ENCODE peak calls at places on chromosomes 13 and 19, in four cellular contexts. One of them, this sample, is unnamed.

GRCh38 chr13:45704211-45704739 is 2.2 kb downstream of the CBY2 start:
- DNase-seq in fibroblast of lung: no peak
- DNase-seq in tibial nerve: no peak
- DNase-seq in lower lobe of right lung: no peak
- DNase-seq in this sample: no peak

GRCh38 chr13:84121456-84121855 is 239.2 kb upstream of the SLITRK1 start:
- DNase-seq in fibroblast of lung: peak; percentile 12
- DNase-seq in tibial nerve: no peak
- DNase-seq in lower lobe of right lung: no peak
- DNase-seq in this sample: no peak

GRCh38 chr19:15123900-15124299 is 16.7 kb downstream of the SYDE1 start:
- DNase-seq in tibial nerve: no peak
- DNase-seq in lower lobe of right lung: peak; percentile 53
- DNase-seq in fibroblast of lung: no peak
- DNase-seq in this sample: no peak

GRCh38 chr19:4066682-4067395 is at the start of gene ZBTB7A:
- DNase-seq in fibroblast of lung: peak; percentile 61
- DNase-seq in tibial nerve: peak; percentile 77
- DNase-seq in lower lobe of right lung: peak; percentile 94
- DNase-seq in this sample: peak; percentile 65

GRCh38 chr19:45483033-45483432 is 13.8 kb downstream of the RTN2 start:
- DNase-seq in tibial nerve: no peak
- DNase-seq in fibroblast of lung: no peak
- DNase-seq in lower lobe of right lung: no peak
- DNase-seq in this sample: no peak

GRCh38 chr13:77537302-77537919 is 1.9 kb downstream of the SCEL start:
- DNase-seq in fibroblast of lung: peak; percentile 39
- DNase-seq in lower lobe of right lung: no peak
- DNase-seq in tibial nerve: no peak
- DNase-seq in this sample: no peak

GRCh38 chr19:10143700-10144099 is 24.0 kb upstream of the EIF3G start:
- DNase-seq in fibroblast of lung: no peak
- DNase-seq in lower lobe of right lung: no peak
- DNase-seq in tibial nerve: no peak
- DNase-seq in this sample: no peak

GRCh38 chr19:16160943-16161560 is 12.3 kb downstream of the CIB3 start:
- DNase-seq in tibial nerve: no peak
- DNase-seq in fibroblast of lung: peak; percentile 82
- DNase-seq in lower lobe of right lung: no peak
- DNase-seq in this sample: no peak

GRCh38 chr13:95437561-95437960 is 115.0 kb upstream of the CLDN10 start:
- DNase-seq in lower lobe of right lung: no peak
- DNase-seq in fibroblast of lung: peak; percentile 11
- DNase-seq in tibial nerve: no peak
- DNase-seq in this sample: no peak

GRCh38 chr13:73717632-73718031 is 416.6 kb downstream of the KLF12 start:
- DNase-seq in lower lobe of right lung: no peak
- DNase-seq in fibroblast of lung: peak; percentile 81
- DNase-seq in tibial nerve: no peak
- DNase-seq in this sample: no peak

GRCh38 chr19:22784051-22784450 is at the start of gene ZNF99:
- DNase-seq in tibial nerve: peak; percentile 59
- DNase-seq in lower lobe of right lung: no peak
- DNase-seq in fibroblast of lung: no peak
- DNase-seq in this sample: peak; percentile 73

GRCh38 chr19:42357290-42357689 is 31.9 kb downstream of the MEGF8 start:
- DNase-seq in lower lobe of right lung: no peak
- DNase-seq in fibroblast of lung: no peak
- DNase-seq in tibial nerve: no peak
- DNase-seq in this sample: no peak

GRCh38 chr13:23778007-23778687 is 111.1 kb downstream of the MIPEP start:
- DNase-seq in lower lobe of right lung: no peak
- DNase-seq in fibroblast of lung: peak; percentile 4
- DNase-seq in tibial nerve: no peak
- DNase-seq in this sample: no peak

GRCh38 chr19:39111593-39112199 is 13.9 kb upstream of the PAK4 start:
- DNase-seq in lower lobe of right lung: no peak
- DNase-seq in tibial nerve: no peak
- DNase-seq in fibroblast of lung: no peak
- DNase-seq in this sample: no peak

GRCh38 chr13:41587490-41587889 is 130.1 kb downstream of the RGCC start:
- DNase-seq in tibial nerve: no peak
- DNase-seq in fibroblast of lung: no peak
- DNase-seq in lower lobe of right lung: no peak
- DNase-seq in this sample: no peak

GRCh38 chr19:30276312-30276884 is 95.8 kb upstream of the ZNF536 start:
- DNase-seq in tibial nerve: no peak
- DNase-seq in lower lobe of right lung: no peak
- DNase-seq in fibroblast of lung: no peak
- DNase-seq in this sample: no peak

GRCh38 chr13:63209330-63210017 is 1793.8 kb upstream of the PCDH20 start:
- DNase-seq in fibroblast of lung: peak; percentile 78
- DNase-seq in lower lobe of right lung: no peak
- DNase-seq in tibial nerve: no peak
- DNase-seq in this sample: no peak

GRCh38 chr13:90806905-90807304 is 540.6 kb upstream of the MIR17HG start:
- DNase-seq in lower lobe of right lung: no peak
- DNase-seq in tibial nerve: no peak
- DNase-seq in fibroblast of lung: no peak
- DNase-seq in this sample: no peak

GRCh38 chr19:30115947-30116346 is 173.9 kb downstream of the URI1 start:
- DNase-seq in tibial nerve: no peak
- DNase-seq in fibroblast of lung: no peak
- DNase-seq in lower lobe of right lung: no peak
- DNase-seq in this sample: no peak

GRCh38 chr19:8607386-8607785 is 3.1 kb downstream of the ADAMTS10 start:
- DNase-seq in fibroblast of lung: peak; percentile 87
- DNase-seq in tibial nerve: no peak
- DNase-seq in lower lobe of right lung: no peak
- DNase-seq in this sample: no peak

GRCh38 chr13:64154514-64154913 is 2738.9 kb upstream of the PCDH20 start:
- DNase-seq in tibial nerve: no peak
- DNase-seq in lower lobe of right lung: no peak
- DNase-seq in fibroblast of lung: peak; percentile 34
- DNase-seq in this sample: no peak

GRCh38 chr13:97945792-97946419 is 7.6 kb upstream of the IPO5 start:
- DNase-seq in tibial nerve: no peak
- DNase-seq in lower lobe of right lung: no peak
- DNase-seq in fibroblast of lung: peak; percentile 59
- DNase-seq in this sample: no peak

DNA sequence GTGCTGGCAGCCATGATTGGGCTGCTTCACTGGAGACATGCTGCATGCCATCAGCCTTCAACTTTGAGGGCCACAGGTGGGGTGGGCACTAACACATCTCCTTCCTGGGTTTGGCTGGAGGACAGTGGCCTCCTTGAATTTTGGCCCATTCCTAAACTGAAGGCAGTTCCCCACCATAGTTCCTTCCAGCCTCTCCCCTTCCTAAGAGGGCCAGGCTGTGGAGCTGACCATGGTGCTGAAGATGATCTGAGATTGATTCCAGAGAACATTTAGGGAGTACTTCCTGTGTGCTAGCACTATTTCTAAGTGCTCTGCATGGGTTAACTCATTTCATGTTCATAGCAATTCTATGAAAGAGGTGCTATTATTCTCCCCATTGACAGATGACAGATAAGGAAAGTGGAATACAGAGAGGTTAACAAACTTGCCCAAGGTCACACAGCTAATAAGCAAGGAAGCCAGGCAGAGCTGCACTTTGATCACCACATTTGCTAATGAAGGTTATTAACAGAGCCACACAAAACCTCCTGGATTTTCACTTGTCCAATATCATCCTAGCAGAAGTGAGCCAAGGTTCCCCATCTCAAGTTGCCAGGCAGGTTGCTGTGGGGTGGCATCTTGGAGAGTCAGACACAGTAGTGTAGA is 175.3 kb downstream of the ZIC5 start:
- DNase-seq in tibial nerve: no peak
- DNase-seq in lower lobe of right lung: no peak
- DNase-seq in fibroblast of lung: peak; percentile 25
- DNase-seq in this sample: no peak
- H3K27ac ChIP-seq in tibial nerve: no peak overlapping the region
- H3K27ac ChIP-seq in lower lobe of right lung: no peak overlapping the region
- H3K27ac ChIP-seq in fibroblast of lung: no peak overlapping the region
- H3K27ac ChIP-seq in this sample: no peak overlapping the region

DNA sequence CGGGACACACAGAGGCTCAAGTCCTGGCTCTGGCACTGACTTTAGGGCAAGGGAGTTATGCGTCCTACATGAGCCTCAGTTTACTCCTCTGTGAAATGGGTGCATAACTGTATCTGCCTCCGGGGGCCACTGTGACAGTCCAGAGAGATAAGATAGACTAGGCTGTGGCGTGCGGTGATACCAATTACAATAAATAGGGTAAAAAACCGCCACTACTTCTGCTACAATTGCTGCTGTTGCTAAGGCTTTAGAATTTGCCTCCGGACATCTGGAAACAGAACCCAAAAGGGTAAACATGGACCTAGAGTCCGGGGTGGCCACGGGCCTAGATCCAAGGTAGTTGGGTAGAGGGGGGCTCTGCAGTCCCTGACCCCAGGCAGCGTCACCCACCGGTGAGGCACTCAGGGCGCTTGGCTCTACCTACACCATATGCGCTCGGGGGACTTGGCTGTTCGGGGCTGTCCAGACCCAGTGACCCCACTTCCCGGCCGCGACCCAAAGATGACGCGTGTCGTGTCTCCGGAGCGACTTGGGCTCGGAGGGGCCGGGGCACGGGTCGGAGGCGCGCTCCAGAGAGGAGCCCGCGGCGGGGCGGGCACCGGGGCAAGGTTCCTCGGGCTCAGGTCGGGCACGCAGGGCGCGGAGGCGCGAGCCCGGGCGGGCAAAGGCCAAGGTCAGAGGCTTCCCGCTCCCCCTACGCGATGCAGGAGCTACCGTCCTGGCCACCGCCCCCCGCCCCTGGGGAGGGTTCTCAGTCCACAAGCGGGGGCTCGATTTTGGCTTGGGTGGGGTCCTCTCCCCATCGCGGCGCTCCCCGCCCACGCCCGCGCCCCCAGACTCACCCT is 1.0 kb downstream of the INSR start:
- DNase-seq in fibroblast of lung: no peak
- DNase-seq in tibial nerve: no peak
- DNase-seq in lower lobe of right lung: peak; percentile 70
- DNase-seq in this sample: no peak
- H3K27ac ChIP-seq in fibroblast of lung: no peak overlapping the region
- H3K27ac ChIP-seq in tibial nerve: peak overlapping the region; percentile 94
- H3K27ac ChIP-seq in lower lobe of right lung: peak overlapping the region; percentile 83
- H3K27ac ChIP-seq in this sample: peak overlapping the region; percentile 96

GRCh38 chr19:530133-531008 is 1.2 kb upstream of the CDC34 start:
- DNase-seq in fibroblast of lung: no peak
- DNase-seq in lower lobe of right lung: no peak
- DNase-seq in tibial nerve: no peak
- DNase-seq in this sample: no peak
- H3K27ac ChIP-seq in fibroblast of lung: no peak overlapping the region
- H3K27ac ChIP-seq in lower lobe of right lung: peak overlapping the region; percentile 91
- H3K27ac ChIP-seq in tibial nerve: peak overlapping the region; percentile 99
- H3K27ac ChIP-seq in this sample: peak overlapping the region; percentile 88

GRCh38 chr19:35008891-35009341 is 8.8 kb downstream of the GRAMD1A start:
- DNase-seq in fibroblast of lung: no peak
- DNase-seq in lower lobe of right lung: no peak
- DNase-seq in tibial nerve: no peak
- DNase-seq in this sample: no peak
- H3K27ac ChIP-seq in fibroblast of lung: no peak overlapping the region
- H3K27ac ChIP-seq in lower lobe of right lung: peak overlapping the region; percentile 79
- H3K27ac ChIP-seq in tibial nerve: no peak overlapping the region
- H3K27ac ChIP-seq in this sample: peak overlapping the region; percentile 2

GRCh38 chr19:1041272-1041834 is 1.4 kb downstream of the ABCA7 start:
- DNase-seq in fibroblast of lung: no peak
- DNase-seq in lower lobe of right lung: no peak
- DNase-seq in tibial nerve: no peak
- DNase-seq in this sample: no peak

GRCh38 chr19:1037553-1038115 is 2.3 kb upstream of the ABCA7 start:
- DNase-seq in fibroblast of lung: no peak
- DNase-seq in lower lobe of right lung: no peak
- DNase-seq in tibial nerve: no peak
- DNase-seq in this sample: no peak

GRCh38 chr19:1040476-1041271 is 767 bp downstream of the ABCA7 start:
- DNase-seq in tibial nerve: peak; percentile 80
- DNase-seq in fibroblast of lung: peak; percentile 95
- DNase-seq in lower lobe of right lung: peak; percentile 93
- DNase-seq in this sample: peak; percentile 91

GRCh38 chr19:1039646-1040475 is at the start of gene ABCA7:
- DNase-seq in lower lobe of right lung: peak; percentile 99
- DNase-seq in fibroblast of lung: peak; percentile 97
- DNase-seq in tibial nerve: peak; percentile 94
- DNase-seq in this sample: peak; percentile 89

GRCh38 chr19:1038995-1039645 is 787 bp upstream of the ABCA7 start:
- DNase-seq in tibial nerve: no peak
- DNase-seq in lower lobe of right lung: no peak
- DNase-seq in fibroblast of lung: peak; percentile 36
- DNase-seq in this sample: no peak
- H3K27ac ChIP-seq in tibial nerve: no peak overlapping the region
- H3K27ac ChIP-seq in lower lobe of right lung: peak overlapping the region; percentile 79
- H3K27ac ChIP-seq in fibroblast of lung: peak overlapping the region; percentile 38
- H3K27ac ChIP-seq in this sample: no peak overlapping the region

DNA sequence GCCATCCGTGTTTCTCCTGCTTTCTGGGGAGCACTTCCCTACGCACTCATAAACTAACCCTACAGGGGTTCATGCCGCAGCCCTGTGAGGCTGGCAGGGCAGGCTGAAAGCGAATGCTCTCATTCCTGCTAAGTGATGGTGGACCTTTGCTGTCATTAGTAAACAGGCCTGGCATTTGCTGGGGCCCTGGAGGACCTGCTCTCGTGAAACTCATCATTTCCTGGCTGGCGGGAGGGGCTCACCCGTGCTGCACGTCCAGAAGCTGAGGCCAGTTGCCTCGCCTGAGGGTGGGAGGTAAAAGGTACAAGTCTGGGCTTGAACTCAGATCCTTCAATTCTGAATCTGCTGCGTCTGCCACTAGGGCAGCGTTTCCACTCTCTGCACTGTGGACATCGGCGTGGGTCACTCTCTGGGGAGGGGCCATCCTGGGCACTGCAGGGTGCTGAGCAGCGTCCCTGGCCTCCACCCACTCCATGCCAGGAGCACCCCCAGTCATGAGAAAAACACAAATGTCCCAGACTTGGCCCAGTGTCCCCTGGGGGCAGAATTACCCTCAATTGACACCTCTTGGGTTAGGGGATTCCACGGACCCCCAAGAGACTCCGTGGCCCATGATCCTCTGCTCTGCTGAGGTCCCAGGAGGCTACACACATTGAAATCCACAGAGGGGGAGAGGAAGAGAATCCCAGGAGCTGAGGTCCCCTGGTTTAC is 7.0 kb downstream of the MOB3A start:
- DNase-seq in fibroblast of lung: peak; percentile 39
- DNase-seq in tibial nerve: no peak
- DNase-seq in lower lobe of right lung: no peak
- DNase-seq in this sample: no peak
- H3K27ac ChIP-seq in fibroblast of lung: no peak overlapping the region
- H3K27ac ChIP-seq in tibial nerve: peak overlapping the region; percentile 90
- H3K27ac ChIP-seq in lower lobe of right lung: peak overlapping the region; percentile 76
- H3K27ac ChIP-seq in this sample: peak overlapping the region; percentile 48